ENCODE peak calls at places on chromosomes 16 and 17, in six cellular contexts. Z is RPMI7951; Y is GM20000; P is stimulated activated CD4-positive, alpha-beta T cell treated with anti-CD3 and anti-CD28 coated beads, Interleukin-15, amount 100 ng/mL, for 48 hours; S is activated T-helper 1 cell treated with Interleukin-2 at 50 U/mL for 16 hours; N is NAMALWA. T is an unnamed sample.
A peak's percentile ranks its signal among the peaks of the same experiment; 100 is the strongest.

GRCh38 chr16:73848993-73849392 is 447.6 kb upstream of the PSMD7 start:
- DNase-seq in P (no peak), Z (no peak), Y (no peak), S (no peak), N (no peak), T (no peak)

GRCh38 chr17:78173025-78173715 is 4.8 kb downstream of the SYNGR2 start:
- DNase-seq in S (no peak), Y (peak; percentile 78), Z (no peak), N (no peak), P (no peak), T (peak; percentile 93)

GRCh38 chr16:54938351-54939346 is 8.0 kb downstream of the IRX5 start:
- DNase-seq in Z (no peak), Y (no peak), N (no peak), S (no peak), P (no peak), T (no peak)

GRCh38 chr16:67023689-67024088 is 5.3 kb upstream of the CBFB start:
- DNase-seq in S (no peak), N (no peak), Z (no peak), Y (no peak), P (no peak), T (no peak)

GRCh38 chr17:57203076-57203475 is 53.2 kb upstream of the MSI2 start:
- DNase-seq in Z (no peak), Y (no peak), P (no peak), N (no peak), S (no peak), T (no peak)

GRCh38 chr17:42428141-42428944 is 5.3 kb upstream of the CAVIN1 start:
- DNase-seq in N (peak; percentile 72), Y (no peak), S (no peak), Z (peak; percentile 95), P (no peak), T (peak; percentile 71)

GRCh38 chr16:11138769-11139623 is 117.0 kb downstream of the SOCS1 start:
- DNase-seq in S (no peak), Z (peak; percentile 89), Y (no peak), N (no peak), P (no peak), T (no peak)

GRCh38 chr17:18326572-18326971 is 11.5 kb downstream of the SMCR8 start:
- DNase-seq in Y (no peak), Z (no peak), P (no peak), S (no peak), N (no peak), T (no peak)

GRCh38 chr17:1060991-1061390 is 64.1 kb downstream of the TIMM22 start:
- DNase-seq in Z (peak; percentile 99), S (no peak), P (no peak), N (no peak), Y (no peak), T (peak; percentile 37)

GRCh38 chr16:27640277-27640600 is 90.3 kb downstream of the KATNIP start:
- DNase-seq in S (no peak), N (no peak), Y (no peak), Z (no peak), P (no peak), T (no peak)

GRCh38 chr16:84252214-84252613 is 12.4 kb upstream of the KCNG4 start:
- DNase-seq in P (no peak), S (no peak), N (no peak), Y (no peak), Z (no peak), T (no peak)

GRCh38 chr16:3142327-3142726 is 7.5 kb downstream of the ZNF213 start:
- DNase-seq in Z (no peak), Y (no peak), P (no peak), S (no peak), N (no peak), T (no peak)

GRCh38 chr17:45927247-45927646 is 32.9 kb downstream of the MAPT start:
- DNase-seq in N (no peak), S (no peak), Y (no peak), Z (no peak), P (no peak), T (no peak)

GRCh38 chr17:80773243-80773991 is 218.2 kb upstream of the CHMP6 start:
- DNase-seq in P (no peak), N (peak; percentile 27), Y (no peak), Z (peak; percentile 82), S (no peak), T (no peak)

GRCh38 chr17:10061131-10061581 is 137.2 kb downstream of the GAS7 start:
- DNase-seq in N (no peak), Z (peak; percentile 95), P (no peak), Y (no peak), S (no peak), T (no peak)

GRCh38 chr17:33291248-33292183 is 1.6 kb downstream of the ASIC2 start:
- DNase-seq in P (no peak), Z (no peak), Y (no peak), S (no peak), N (no peak), T (no peak)

GRCh38 chr16:51326131-51326856 is 175.2 kb upstream of the SALL1 start:
- DNase-seq in P (no peak), Z (peak; percentile 95), S (no peak), Y (no peak), N (no peak), T (no peak)

GRCh38 chr17:14664511-14664910 is 363.6 kb downstream of the HS3ST3B1 start:
- DNase-seq in P (no peak), S (no peak), N (no peak), Z (no peak), Y (no peak), T (no peak)

GRCh38 chr17:63600569-63601438 is at the start of gene TACO1:
- DNase-seq in S (peak; percentile 55), N (peak; percentile 86), P (peak; percentile 63), Y (peak; percentile 89), Z (peak; percentile 78), T (peak; percentile 91)

GRCh38 chr17:50556803-50557202 is 3.7 kb upstream of the CACNA1G start:
- DNase-seq in Z (peak; percentile 45), Y (no peak), S (no peak), P (no peak), N (no peak), T (no peak)

GRCh38 chr17:43669971-43670644 is 8.4 kb upstream of the MEOX1 start:
- DNase-seq in P (no peak), S (no peak), Z (no peak), N (no peak), Y (no peak), T (no peak)

T was measured in GM12865.